ENCODE peak calls at places on chromosomes 16 and 17, in seven cellular contexts. Z is GDM1, X is islet precursor cell, V is AG08396, D is ecto neural progenitor cell, Y is LNCaP clone FGC, R is HEK293T. L is an unnamed sample.

GRCh38 chr17:29874931-29875596 is 55.0 kb downstream of the SSH2 start:
- DNase-seq in V (no peak), X (no peak), R (no peak), D (no peak), Z (no peak), Y (no peak), L (no peak)

GRCh38 chr17:78534492-78535284 is 42.5 kb downstream of the DNAH17 start:
- DNase-seq in V (no peak), D (no peak), Z (no peak), R (no peak), X (no peak), Y (no peak), L (no peak)

GRCh38 chr17:10815318-10815717 is 11.4 kb upstream of the TMEM238L start:
- DNase-seq in R (no peak), Y (no peak), D (no peak), Z (no peak), X (no peak), V (no peak), L (no peak)

GRCh38 chr16:914453-914852 is 56.3 kb downstream of the LMF1 start:
- DNase-seq in V (no peak), D (no peak), Z (no peak), R (peak; percentile 26), Y (no peak), X (no peak), L (no peak)

GRCh38 chr16:85689285-85689949 is 663 bp upstream of the GINS2 start:
- DNase-seq in X (no peak), Y (no peak), R (no peak), D (no peak), Z (no peak), V (no peak), L (no peak)

GRCh38 chr17:64112978-64113377 is 17.0 kb downstream of the ERN1 start:
- DNase-seq in X (no peak), V (no peak), R (no peak), D (no peak), Y (no peak), Z (no peak), L (no peak)

GRCh38 chr16:74078877-74079586 is 217.6 kb upstream of the PSMD7 start:
- DNase-seq in D (no peak), Y (no peak), X (no peak), R (no peak), Z (no peak), V (no peak), L (no peak)

GRCh38 chr16:2587891-2588565 is 50.2 kb downstream of the PDPK1 start:
- DNase-seq in V (no peak), X (no peak), D (no peak), R (no peak), Z (no peak), Y (no peak), L (no peak)

GRCh38 chr16:8850279-8850885 is 18.4 kb downstream of the CARHSP1 start:
- DNase-seq in V (peak; percentile 38), Y (no peak), D (no peak), Z (peak; percentile 61), R (no peak), X (peak; percentile 56), L (peak; percentile 30)

GRCh38 chr17:40319651-40320550 is 10.9 kb downstream of the RARA start:
- DNase-seq in X (no peak), V (no peak), Y (no peak), Z (no peak), R (no peak), D (no peak), L (peak; percentile 25)

GRCh38 chr16:89398924-89399323 is 91.4 kb downstream of the ANKRD11 start:
- DNase-seq in D (no peak), Y (no peak), R (no peak), X (no peak), V (no peak), Z (no peak), L (no peak)

GRCh38 chr17:40093580-40094201 is 6.7 kb downstream of the NR1D1 start:
- DNase-seq in Y (no peak), D (no peak), V (no peak), X (no peak), R (no peak), Z (no peak), L (no peak)